ENCODE peak calls at places on chromosomes 16 and 17, in eight cellular contexts. L is hypothalamus; O is NCI-H1092; P is AG10803; X is activated naive CD8-positive, alpha-beta T cell treated with anti-CD3 and anti-CD28 coated beads for 36 hours; Q is epithelial cell of esophagus; B is stimulated activated CD8-positive, alpha-beta memory T cell treated with anti-CD3 and anti-CD28 coated beads, Interleukin-2, amount 100 ng/mL, for 1 hour; G is brain microvascular endothelial cell. K is an unnamed sample.
A peak's percentile ranks its signal among the peaks of the same experiment; 100 is the strongest.

GRCh38 chr17:45314761-45315549 is 1.9 kb downstream of the MAP3K14 start:
- DNase-seq in L (no peak), O (no peak), P (no peak), X (no peak), Q (no peak), B (no peak), G (no peak), K (peak; percentile 53)

GRCh38 chr16:78896280-78896679 is 704.3 kb downstream of the MAF start:
- DNase-seq in L (no peak), O (no peak), P (no peak), X (no peak), Q (no peak), B (no peak), G (no peak), K (no peak)

GRCh38 chr16:88686062-88686438 is 257 bp downstream of the SNAI3 start:
- DNase-seq in L (no peak), O (no peak), P (no peak), X (peak; percentile 51), Q (peak; percentile 36), B (no peak), G (no peak), K (no peak)

GRCh38 chr17:73343168-73343634 is 31.4 kb upstream of the CDC42EP4 start:
- DNase-seq in L (peak; percentile 85), O (peak; percentile 71), P (peak; percentile 84), X (no peak), Q (peak; percentile 39), B (no peak), G (peak; percentile 77), K (no peak)

GRCh38 chr16:84322749-84323148 is 28.1 kb downstream of the WFDC1 start:
- DNase-seq in L (no peak), O (no peak), P (no peak), X (no peak), Q (no peak), B (no peak), G (no peak), K (no peak)

GRCh38 chr17:43094129-43094834 is 30.9 kb downstream of the BRCA1 start:
- DNase-seq in L (no peak), O (no peak), P (peak; percentile 77), X (no peak), Q (no peak), B (no peak), G (no peak), K (no peak)

GRCh38 chr17:66494023-66494803 is 191.8 kb downstream of the PRKCA start:
- DNase-seq in L (no peak), O (no peak), P (peak; percentile 92), X (no peak), Q (peak; percentile 86), B (no peak), G (peak; percentile 93), K (no peak)

GRCh38 chr16:67968440-67969285 is at the start of gene SLC12A4:
- DNase-seq in L (peak; percentile 58), O (no peak), P (peak; percentile 76), X (peak; percentile 98), Q (peak; percentile 68), B (peak; percentile 74), G (peak; percentile 39), K (peak; percentile 99)

GRCh38 chr16:81790772-81791171 is 11.7 kb downstream of the PLCG2 start:
- DNase-seq in L (no peak), O (no peak), P (no peak), X (no peak), Q (no peak), B (no peak), G (no peak), K (no peak)

GRCh38 chr17:78130439-78131101 is at the start of gene TMC8:
- DNase-seq in L (no peak), O (no peak), P (no peak), X (peak; percentile 82), Q (no peak), B (peak; percentile 63), G (no peak), K (peak; percentile 80)

GRCh38 chr17:14559220-14559619 is 258.3 kb downstream of the HS3ST3B1 start:
- DNase-seq in L (no peak), O (no peak), P (no peak), X (no peak), Q (no peak), B (no peak), G (no peak), K (no peak)

GRCh38 chr17:32610027-32610650 is 123.3 kb downstream of the CDK5R1 start:
- DNase-seq in L (no peak), O (no peak), P (no peak), X (no peak), Q (no peak), B (no peak), G (no peak), K (no peak)

GRCh38 chr17:41792835-41793748 is 6.6 kb upstream of the JUP start:
- DNase-seq in L (no peak), O (no peak), P (no peak), X (no peak), Q (peak; percentile 98), B (no peak), G (peak; percentile 59), K (no peak)

GRCh38 chr17:1201132-1201702 is 21.4 kb upstream of the ABR start:
- DNase-seq in L (no peak), O (no peak), P (no peak), X (peak; percentile 48), Q (no peak), B (peak; percentile 28), G (no peak), K (peak; percentile 64)

GRCh38 chr16:89048087-89048729 is 45.4 kb upstream of the ACSF3 start:
- DNase-seq in L (no peak), O (no peak), P (no peak), X (no peak), Q (no peak), B (no peak), G (no peak), K (no peak)

GRCh38 chr16:80778707-80779106 is 25.7 kb downstream of the CDYL2 start:
- DNase-seq in L (no peak), O (no peak), P (no peak), X (no peak), Q (no peak), B (no peak), G (no peak), K (no peak)

K was measured in GM20000.